ENCODE peak calls at places on chromosomes 11 and 22, in seven cellular contexts. F, N, T, G, C, K and R are unnamed samples.

GRCh38 chr11:30595929-30596328 is 9.8 kb upstream of the MPPED2 start:
- DNase-seq in C (peak), K (no peak), F (no peak), G (no peak), N (no peak), T (no peak), R (no peak)

GRCh38 chr11:71488968-71489265 is 35.9 kb downstream of the NADSYN1 start:
- DNase-seq in N (no peak), G (no peak), K (no peak), C (no peak), T (no peak), F (no peak), R (no peak)

GRCh38 chr22:46518038-46518437 is 19.4 kb downstream of the CELSR1 start:
- DNase-seq in F (no peak), K (no peak), G (no peak), T (no peak), N (no peak), C (peak), R (no peak)

GRCh38 chr22:44026630-44027511 is 2.8 kb downstream of the PARVB start:
- DNase-seq in K (no peak), F (peak), G (peak), C (no peak), N (peak), T (peak), R (no peak)

GRCh38 chr11:62353841-62354240 is 16.6 kb downstream of the ASRGL1 start:
- DNase-seq in G (no peak), F (no peak), T (no peak), C (no peak), N (no peak), K (no peak), R (peak)

GRCh38 chr11:112794321-112794720 is 166.9 kb upstream of the NCAM1 start:
- DNase-seq in T (no peak), F (no peak), G (no peak), C (no peak), K (no peak), N (peak), R (no peak)

GRCh38 chr11:533586-534196 is 1.7 kb downstream of the HRAS start:
- DNase-seq in K (no peak), F (no peak), C (peak), G (no peak), N (no peak), T (no peak), R (no peak)

GRCh38 chr11:77440678-77441077 is 33.2 kb downstream of the PAK1 start:
- DNase-seq in G (no peak), F (no peak), K (no peak), N (no peak), T (no peak), C (peak), R (no peak)

GRCh38 chr11:15932417-15932816 is 423.9 kb downstream of the SOX6 start:
- DNase-seq in F (no peak), N (no peak), T (no peak), K (no peak), C (no peak), G (no peak), R (no peak)

GRCh38 chr22:47154621-47155081 is 392.2 kb downstream of the TBC1D22A start:
- DNase-seq in C (no peak), N (peak), G (no peak), K (no peak), F (no peak), T (no peak), R (peak)

GRCh38 chr11:123247813-123248379 is 52.8 kb upstream of the CLMP start:
- DNase-seq in K (no peak), G (no peak), N (no peak), T (no peak), C (no peak), F (no peak), R (no peak)

GRCh38 chr11:73197348-73197747 is 20.7 kb upstream of the P2RY2 start:
- DNase-seq in C (peak), N (no peak), T (no peak), G (no peak), F (no peak), K (peak), R (no peak)

GRCh38 chr11:1762537-1763302 is 1.0 kb downstream of the CTSD start:
- DNase-seq in K (peak), N (peak), F (no peak), G (peak), T (peak), C (no peak), R (peak)

DNA sequence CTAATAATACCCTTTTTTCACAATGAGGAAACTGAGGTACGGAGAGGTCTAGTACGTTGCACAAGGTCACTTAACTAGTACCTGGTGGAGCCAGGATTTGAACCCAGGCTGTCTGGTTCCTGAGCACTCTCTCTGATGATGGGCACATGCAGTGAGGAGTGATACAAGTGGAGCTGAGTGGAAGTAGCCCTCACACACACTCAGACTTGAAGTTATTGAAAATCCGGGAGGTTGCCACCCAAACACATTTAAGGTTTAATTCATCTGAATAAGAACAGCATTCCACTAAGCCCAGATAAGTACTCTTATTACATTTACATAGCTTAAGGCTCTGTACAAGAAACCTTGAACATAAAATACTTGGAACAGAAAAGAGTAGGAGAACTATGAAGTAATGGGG is 4.8 kb downstream of the GRAP2 start:
- DNase-seq in C (no peak), K (no peak), G (no peak), T (no peak), N (no peak), F (no peak), R (no peak)
- H3K4me3 ChIP-seq in C (no peak), K (no peak), G (no peak), T (no peak), N (no peak), F (no peak), R (no peak)

GRCh38 chr11:110529043-110529442 is 99.3 kb downstream of the FDX1 start:
- DNase-seq in F (peak), C (peak), T (no peak), G (no peak), N (no peak), K (no peak), R (no peak)
- TF ChIP-seq CTCF in F (peak), C (peak), T (no peak), G (no peak), N (peak), K (no peak), R (no peak)

DNA sequence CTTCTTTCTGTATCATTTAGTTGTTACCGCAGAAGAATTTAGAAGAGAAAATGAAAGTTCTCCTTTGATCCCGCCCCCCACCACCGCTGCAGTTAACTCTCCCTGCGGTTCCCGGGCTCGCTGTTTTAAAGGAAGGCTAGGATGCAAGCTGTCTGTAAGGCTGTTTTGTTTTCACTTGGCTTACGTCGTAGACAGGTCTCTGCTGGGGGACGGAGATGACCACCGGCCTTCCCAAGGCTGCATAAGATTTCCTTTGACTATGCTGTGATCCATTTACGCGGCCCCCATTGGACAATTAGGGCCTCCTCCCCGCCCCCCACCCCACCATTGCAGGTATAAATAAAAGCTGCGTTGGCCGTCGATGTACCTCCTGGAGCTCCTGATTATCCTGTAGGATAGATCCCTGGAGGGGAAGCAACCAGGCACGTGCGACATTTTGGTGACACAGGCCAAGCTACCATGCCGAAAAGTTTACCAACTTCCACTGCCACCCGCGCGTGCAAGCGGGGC is 1.4 kb upstream of the CPT1A start:
- DNase-seq in G (no peak), K (no peak), F (peak), C (peak), N (peak), T (no peak), R (no peak)
- H3K4me3 ChIP-seq in G (no peak), K (peak), F (peak), C (peak), N (peak), T (peak), R (no peak)

DNA sequence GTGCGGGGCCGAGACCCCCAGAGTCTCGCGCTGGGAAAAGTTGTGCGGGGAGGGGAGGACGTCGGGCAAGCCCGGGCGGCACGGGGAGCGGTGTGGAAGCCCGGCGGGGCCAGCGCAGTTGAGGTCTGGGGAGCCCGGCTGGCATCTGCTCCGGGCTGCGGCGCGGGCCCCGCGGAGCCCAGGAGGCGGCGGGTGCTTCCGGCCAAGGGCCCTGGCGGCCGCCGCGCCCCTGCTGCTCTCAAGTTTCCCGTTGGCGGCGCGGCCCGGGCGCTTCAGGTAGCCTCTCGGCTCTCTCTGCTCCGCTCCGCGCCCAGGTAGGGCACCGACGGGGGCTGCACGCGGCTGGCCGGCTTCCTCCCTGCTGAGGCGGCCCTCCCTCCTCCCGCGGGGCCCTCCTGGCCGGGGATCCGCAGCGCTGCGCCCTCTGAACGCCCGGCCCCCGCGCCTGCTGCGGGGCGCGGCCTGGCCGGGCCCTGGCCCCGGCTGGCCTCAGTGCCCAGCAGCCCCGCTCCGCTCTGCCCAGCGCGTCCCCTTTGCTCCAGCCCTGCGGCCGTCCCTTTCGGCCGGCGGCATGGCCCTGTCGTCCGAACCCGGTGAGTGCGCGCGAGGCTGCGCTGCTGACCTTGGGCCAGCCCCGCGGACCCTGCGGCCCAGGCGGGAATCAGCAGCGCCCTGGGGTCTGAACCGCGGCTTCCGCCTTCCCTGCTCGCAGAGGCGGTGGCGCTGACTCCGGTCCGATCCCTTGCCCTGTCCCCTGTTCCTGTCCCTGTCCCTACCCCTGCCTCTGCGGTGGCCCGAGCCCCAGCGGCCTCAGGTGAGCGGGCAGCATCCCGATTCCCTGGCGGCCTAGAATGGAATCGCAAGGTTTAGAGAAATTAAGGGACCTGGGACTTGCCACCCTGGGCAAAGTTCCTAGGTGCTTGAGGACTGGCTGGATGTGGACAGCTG is 4.3 kb upstream of the AMPD3 start:
- DNase-seq in N (peak), C (peak), T (no peak), G (no peak), K (peak), F (peak), R (no peak)
- TF ChIP-seq CTCF in N (peak), C (peak), T (peak), G (no peak), K (peak), F (peak), R (no peak)

DNA sequence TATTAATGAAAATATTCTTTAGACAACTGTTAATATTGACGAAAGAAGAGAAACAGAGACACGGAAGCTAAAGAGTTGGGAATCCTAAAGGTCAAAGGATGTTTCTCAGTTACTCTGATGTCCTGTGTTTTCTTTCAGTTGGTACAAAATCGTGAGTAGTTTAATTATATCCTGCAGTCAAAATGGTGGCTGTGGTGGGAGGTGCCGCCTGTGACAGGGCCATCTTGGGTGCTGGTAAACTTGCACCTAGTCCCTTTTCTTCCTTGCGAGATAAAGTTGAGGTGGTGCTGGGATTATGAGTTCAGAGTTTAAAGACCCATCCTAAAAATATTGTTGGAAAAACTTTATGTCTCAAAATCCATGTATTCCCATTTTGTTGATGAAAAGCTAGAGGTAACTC is 2.2 kb downstream of the CECR2 start:
- DNase-seq in F (no peak), T (no peak), C (no peak), N (no peak), K (no peak), G (no peak), R (no peak)
- H3K4me3 ChIP-seq in F (no peak), T (no peak), C (peak), N (no peak), K (no peak), G (no peak), R (no peak)